ENCODE peak calls at places on chromosomes 2 and 18, in nine cellular contexts. X is PC-3, H is MM.1S, O is GM23248, G is neural progenitor cell, D is GM23338, S is hepatocyte, J is HCT116, A is SK-N-SH. L is an unnamed sample.
A peak's percentile ranks its signal among the peaks of the same experiment; 100 is the strongest.

GRCh38 chr2:218216674-218217365 is at the start of gene ARPC2:
- DNase-seq in X (peak; percentile 95), H (peak; percentile 94), O (peak; percentile 99), G (peak; percentile 94), D (peak; percentile 90), S (peak; percentile 98), J (peak; percentile 75), A (peak; percentile 97), L (peak; percentile 97)

GRCh38 chr2:26847663-26848335 is at the start of gene DPYSL5:
- DNase-seq in X (no peak), H (no peak), O (no peak), G (peak; percentile 98), D (peak; percentile 94), S (peak; percentile 46), J (peak; percentile 10), A (peak; percentile 99), L (no peak)

GRCh38 chr2:234483568-234484251 is 13.2 kb downstream of the ARL4C start:
- DNase-seq in X (no peak), H (peak; percentile 84), O (peak; percentile 13), G (peak; percentile 15), D (peak; percentile 51), S (no peak), J (no peak), A (no peak), L (peak; percentile 95)

GRCh38 chr2:110732422-110733413 is at the start of gene ACOXL:
- DNase-seq in X (peak; percentile 81), H (peak; percentile 72), O (no peak), G (peak; percentile 65), D (peak; percentile 95), S (peak; percentile 67), J (peak; percentile 40), A (peak; percentile 51), L (no peak)

GRCh38 chr18:79988079-79988924 is at the start of gene TXNL4A:
- DNase-seq in X (peak; percentile 92), H (peak; percentile 94), O (peak; percentile 97), G (peak; percentile 86), D (peak; percentile 87), S (peak; percentile 92), J (no peak), A (peak; percentile 92), L (peak; percentile 86)

GRCh38 chr2:166138667-166139066 is 10.8 kb upstream of the SCN1A start:
- DNase-seq in X (no peak), H (no peak), O (no peak), G (no peak), D (no peak), S (no peak), J (no peak), A (no peak), L (no peak)

GRCh38 chr2:238947920-238948710 is 100.2 kb downstream of the TWIST2 start:
- DNase-seq in X (peak; percentile 98), H (peak; percentile 74), O (peak; percentile 97), G (no peak), D (peak; percentile 10), S (no peak), J (peak; percentile 92), A (no peak), L (no peak)

GRCh38 chr2:209872675-209873074 is 101.0 kb downstream of the UNC80 start:
- DNase-seq in X (peak; percentile 4), H (no peak), O (no peak), G (peak; percentile 91), D (peak; percentile 93), S (peak; percentile 8), J (no peak), A (no peak), L (no peak)

GRCh38 chr2:172065086-172065485 is 20.2 kb upstream of the DLX1 start:
- DNase-seq in X (no peak), H (no peak), O (peak; percentile 17), G (no peak), D (no peak), S (no peak), J (no peak), A (no peak), L (no peak)

GRCh38 chr2:187924293-187924692 is 367.4 kb upstream of the GULP1 start:
- DNase-seq in X (no peak), H (no peak), O (no peak), G (no peak), D (no peak), S (no peak), J (no peak), A (no peak), L (no peak)

GRCh38 chr2:78132391-78133370 is 610.5 kb upstream of the LRRTM4 start:
- DNase-seq in X (no peak), H (no peak), O (no peak), G (no peak), D (no peak), S (no peak), J (no peak), A (no peak), L (no peak)

GRCh38 chr18:58221060-58221725 is 177.2 kb downstream of the NEDD4L start:
- DNase-seq in X (peak; percentile 96), H (no peak), O (peak; percentile 27), G (no peak), D (peak; percentile 72), S (peak; percentile 90), J (peak; percentile 90), A (no peak), L (no peak)

GRCh38 chr2:74708883-74709282 is 54.8 kb downstream of the SEMA4F start:
- DNase-seq in X (peak; percentile 82), H (no peak), O (peak; percentile 40), G (no peak), D (no peak), S (no peak), J (no peak), A (no peak), L (no peak)

GRCh38 chr2:65261676-65262075 is 34.0 kb downstream of the ACTR2 start:
- DNase-seq in X (no peak), H (no peak), O (peak; percentile 48), G (no peak), D (no peak), S (no peak), J (no peak), A (no peak), L (no peak)

GRCh38 chr2:36565712-36566111 is 32.3 kb downstream of the FEZ2 start:
- DNase-seq in X (no peak), H (no peak), O (no peak), G (no peak), D (no peak), S (no peak), J (no peak), A (no peak), L (no peak)
- H3K4me2 ChIP-seq in X (no peak overlapping the region), H (no peak overlapping the region), O (no peak overlapping the region), G (no peak overlapping the region), D (no peak overlapping the region), S (no peak overlapping the region), J (no peak overlapping the region), A (no peak overlapping the region), L (no peak overlapping the region)

GRCh38 chr2:2826621-2827020 is 495.5 kb upstream of the MYT1L start:
- DNase-seq in X (no peak), H (no peak), O (no peak), G (no peak), D (no peak), S (no peak), J (no peak), A (peak; percentile 10), L (no peak)

GRCh38 chr2:2825062-2825461 is 494.0 kb upstream of the MYT1L start:
- DNase-seq in X (no peak), H (no peak), O (no peak), G (no peak), D (no peak), S (no peak), J (no peak), A (no peak), L (no peak)

GRCh38 chr2:2824588-2824987 is 493.5 kb upstream of the MYT1L start:
- DNase-seq in X (no peak), H (no peak), O (no peak), G (no peak), D (no peak), S (no peak), J (no peak), A (no peak), L (no peak)

GRCh38 chr2:2826209-2826551 is 495.1 kb upstream of the MYT1L start:
- DNase-seq in X (no peak), H (no peak), O (no peak), G (no peak), D (no peak), S (no peak), J (no peak), A (peak; percentile 16), L (no peak)

DNA sequence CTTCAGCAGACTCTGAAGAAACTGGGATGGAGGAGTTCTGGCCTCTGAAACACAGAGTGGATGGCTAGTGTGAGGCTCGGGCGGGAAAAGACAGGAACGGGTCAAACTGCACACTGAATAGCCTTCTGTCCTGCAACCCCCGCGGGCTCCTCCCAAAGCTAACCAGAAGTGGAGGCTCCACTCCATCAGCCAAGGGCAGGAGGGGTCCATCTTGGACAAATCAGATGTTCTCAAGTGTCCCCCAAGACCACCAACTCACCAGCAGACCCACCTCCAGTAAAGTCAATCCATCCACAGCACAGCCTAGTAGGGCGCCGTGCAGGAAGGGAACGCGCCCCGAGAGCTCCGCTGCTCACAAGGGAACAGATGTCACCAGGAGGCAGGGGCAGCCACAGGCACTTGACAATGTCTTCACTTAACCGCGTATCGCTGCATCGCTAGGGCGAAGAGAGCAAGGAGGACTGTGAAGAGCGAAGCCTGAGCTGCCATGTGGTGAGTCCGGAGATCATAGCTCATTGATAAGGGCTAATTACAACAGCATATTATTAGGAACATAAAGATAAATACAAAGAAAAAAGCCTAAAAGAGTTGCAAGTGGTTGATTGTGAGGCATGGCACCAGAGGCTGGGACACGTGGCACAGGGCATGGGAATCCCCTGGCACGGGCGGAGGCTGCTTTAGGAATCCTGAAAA is 494.6 kb upstream of the MYT1L start:
- DNase-seq in X (no peak), H (no peak), O (no peak), G (no peak), D (no peak), S (no peak), J (no peak), A (peak; percentile 23), L (no peak)
- TF ChIP-seq EZH2phosphoT487 in X (no peak), H (no peak), O (no peak), G (no peak), D (no peak), S (no peak), J (no peak), A (no peak), L (no peak)

GRCh38 chr18:32717151-32717550 is 55.7 kb downstream of the KLHL14 start:
- DNase-seq in X (no peak), H (no peak), O (peak; percentile 2), G (no peak), D (no peak), S (no peak), J (no peak), A (no peak), L (no peak)
- H4K20me1 ChIP-seq in X (no peaks in the 10 kb centered on the region), H (no peaks in the 10 kb centered on the region), O (no peaks in the 10 kb centered on the region), G (no peaks in the 10 kb centered on the region), D (no peaks in the 10 kb centered on the region), S (no peaks in the 10 kb centered on the region), J (no peaks in the 10 kb centered on the region), A (no peaks in the 10 kb centered on the region), L (no peaks in the 10 kb centered on the region)

DNA sequence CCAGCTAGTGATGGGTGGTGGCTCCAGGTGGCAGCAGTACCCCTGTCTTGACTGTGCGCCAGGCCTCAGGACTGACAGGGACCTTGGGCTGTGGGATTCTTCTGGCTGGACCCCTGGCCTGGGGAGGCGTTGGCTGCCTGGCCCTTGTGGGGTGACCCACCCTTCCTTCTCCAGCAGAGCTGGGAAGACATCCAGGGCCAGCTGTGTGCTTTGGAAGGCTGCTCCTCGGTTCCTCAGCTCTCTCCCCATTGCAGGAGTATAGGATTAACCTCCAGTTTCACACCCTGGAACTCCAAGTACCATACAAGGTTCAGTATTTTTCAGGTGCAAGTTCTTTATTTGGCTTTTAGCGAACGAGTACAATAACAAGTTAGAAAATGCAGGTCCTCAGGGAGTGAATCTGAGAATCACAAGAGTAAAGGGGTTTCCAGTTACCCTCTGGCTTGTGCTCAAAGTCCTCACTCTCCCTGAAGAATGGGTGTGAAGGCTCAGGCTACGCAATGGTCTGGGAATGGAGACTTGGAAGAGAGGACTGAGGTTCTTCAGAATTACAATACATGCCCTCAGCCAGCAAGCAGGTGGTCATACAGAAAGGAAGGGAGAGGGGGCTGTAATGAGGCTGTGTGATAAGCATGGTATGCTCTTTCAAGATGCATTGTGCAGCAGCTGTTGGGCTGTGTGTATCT is 101.2 kb downstream of the APOB start:
- DNase-seq in X (no peak), H (no peak), O (no peak), G (no peak), D (no peak), S (no peak), J (no peak), A (no peak), L (no peak)
- H3K4me2 ChIP-seq in X (no peak overlapping the region), H (no peak overlapping the region), O (no peak overlapping the region), G (no peak overlapping the region), D (no peak overlapping the region), S (no peak overlapping the region), J (no peak overlapping the region), A (no peak overlapping the region), L (no peak overlapping the region)

L was measured in OCI-LY7.